ENCODE peak calls at places on chromosomes 1 and 21, in eight cellular contexts. One of them, this sample, is unnamed.

GRCh38 chr1:57411262-57411661 is 12.6 kb downstream of the DAB1 start:
- DNase-seq in A673: peak; percentile 41
- DNase-seq in type B pancreatic cell: no peak
- DNase-seq in AG09309: no peak
- DNase-seq in body of pancreas: no peak
- DNase-seq in BJ: no peak
- DNase-seq in PC-3: peak; percentile 34
- DNase-seq in GM13976: no peak
- DNase-seq in this sample: peak; percentile 40

GRCh38 chr1:67429011-67429527 is 1.1 kb downstream of the SERBP1 start:
- DNase-seq in A673: peak; percentile 47
- DNase-seq in body of pancreas: no peak
- DNase-seq in AG09309: no peak
- DNase-seq in PC-3: peak; percentile 32
- DNase-seq in type B pancreatic cell: no peak
- DNase-seq in GM13976: no peak
- DNase-seq in BJ: no peak
- DNase-seq in this sample: no peak

GRCh38 chr1:112298558-112298957 is 97.5 kb upstream of the CTTNBP2NL start:
- DNase-seq in type B pancreatic cell: no peak
- DNase-seq in body of pancreas: no peak
- DNase-seq in GM13976: peak; percentile 16
- DNase-seq in BJ: no peak
- DNase-seq in A673: peak; percentile 72
- DNase-seq in PC-3: peak; percentile 73
- DNase-seq in AG09309: peak; percentile 21
- DNase-seq in this sample: peak; percentile 80

GRCh38 chr1:8464987-8465386 is 147.1 kb downstream of the SLC45A1 start:
- DNase-seq in BJ: no peak
- DNase-seq in PC-3: no peak
- DNase-seq in body of pancreas: no peak
- DNase-seq in A673: peak; percentile 50
- DNase-seq in AG09309: no peak
- DNase-seq in type B pancreatic cell: no peak
- DNase-seq in GM13976: no peak
- DNase-seq in this sample: no peak

GRCh38 chr1:48676376-48676775 is 100.3 kb downstream of the BEND5 start:
- DNase-seq in body of pancreas: no peak
- DNase-seq in AG09309: no peak
- DNase-seq in A673: no peak
- DNase-seq in type B pancreatic cell: no peak
- DNase-seq in GM13976: no peak
- DNase-seq in BJ: no peak
- DNase-seq in PC-3: peak; percentile 12
- DNase-seq in this sample: peak; percentile 52

GRCh38 chr1:52139817-52140540 is 1.9 kb upstream of the ZFYVE9 start:
- DNase-seq in type B pancreatic cell: no peak
- DNase-seq in body of pancreas: no peak
- DNase-seq in PC-3: peak; percentile 68
- DNase-seq in GM13976: peak; percentile 74
- DNase-seq in A673: peak; percentile 64
- DNase-seq in AG09309: peak; percentile 81
- DNase-seq in BJ: no peak
- DNase-seq in this sample: peak; percentile 96

GRCh38 chr1:39115271-39116110 is 89.0 kb upstream of the MACF1 start:
- DNase-seq in body of pancreas: no peak
- DNase-seq in AG09309: no peak
- DNase-seq in A673: no peak
- DNase-seq in GM13976: no peak
- DNase-seq in type B pancreatic cell: no peak
- DNase-seq in PC-3: no peak
- DNase-seq in BJ: no peak
- DNase-seq in this sample: peak; percentile 72

GRCh38 chr1:21706151-21706835 is 37.1 kb upstream of the RAP1GAP start:
- DNase-seq in GM13976: no peak
- DNase-seq in PC-3: no peak
- DNase-seq in body of pancreas: no peak
- DNase-seq in A673: peak; percentile 76
- DNase-seq in BJ: peak; percentile 4
- DNase-seq in AG09309: peak; percentile 10
- DNase-seq in type B pancreatic cell: no peak
- DNase-seq in this sample: no peak

GRCh38 chr21:41663805-41664788 is 102.8 kb downstream of the RIPK4 start:
- DNase-seq in type B pancreatic cell: no peak
- DNase-seq in A673: no peak
- DNase-seq in GM13976: no peak
- DNase-seq in AG09309: no peak
- DNase-seq in PC-3: peak; percentile 63
- DNase-seq in BJ: no peak
- DNase-seq in body of pancreas: peak; percentile 59
- DNase-seq in this sample: peak; percentile 51

GRCh38 chr1:198135366-198135765 is 21.4 kb upstream of the NEK7 start:
- DNase-seq in GM13976: no peak
- DNase-seq in BJ: no peak
- DNase-seq in body of pancreas: no peak
- DNase-seq in AG09309: no peak
- DNase-seq in PC-3: no peak
- DNase-seq in A673: no peak
- DNase-seq in type B pancreatic cell: no peak
- DNase-seq in this sample: no peak

GRCh38 chr1:39802496-39803260 is 14.0 kb upstream of the BMP8B start:
- DNase-seq in BJ: no peak
- DNase-seq in A673: no peak
- DNase-seq in type B pancreatic cell: no peak
- DNase-seq in PC-3: no peak
- DNase-seq in body of pancreas: no peak
- DNase-seq in GM13976: no peak
- DNase-seq in AG09309: no peak
- DNase-seq in this sample: peak; percentile 22

GRCh38 chr1:69648486-69648885 is 80.8 kb downstream of the LRRC7 start:
- DNase-seq in GM13976: no peak
- DNase-seq in A673: peak; percentile 22
- DNase-seq in body of pancreas: no peak
- DNase-seq in BJ: no peak
- DNase-seq in PC-3: no peak
- DNase-seq in type B pancreatic cell: no peak
- DNase-seq in AG09309: no peak
- DNase-seq in this sample: peak; percentile 85

GRCh38 chr1:143720087-143721023 is 251.4 kb downstream of the FAM72C start:
- DNase-seq in BJ: no peak
- DNase-seq in PC-3: no peak
- DNase-seq in body of pancreas: peak; percentile 48
- DNase-seq in A673: peak; percentile 59
- DNase-seq in AG09309: no peak
- DNase-seq in type B pancreatic cell: no peak
- DNase-seq in GM13976: no peak
- DNase-seq in this sample: peak; percentile 48

GRCh38 chr1:230399321-230400006 is 26.7 kb downstream of the PGBD5 start:
- DNase-seq in AG09309: no peak
- DNase-seq in A673: no peak
- DNase-seq in type B pancreatic cell: no peak
- DNase-seq in PC-3: no peak
- DNase-seq in body of pancreas: no peak
- DNase-seq in BJ: no peak
- DNase-seq in GM13976: no peak
- DNase-seq in this sample: no peak

GRCh38 chr1:6459850-6460265 is 6.1 kb downstream of the TNFRSF25 start:
- DNase-seq in A673: no peak
- DNase-seq in GM13976: no peak
- DNase-seq in AG09309: no peak
- DNase-seq in BJ: no peak
- DNase-seq in PC-3: no peak
- DNase-seq in body of pancreas: no peak
- DNase-seq in type B pancreatic cell: no peak
- DNase-seq in this sample: no peak

GRCh38 chr21:38413958-38414506 is 84.2 kb downstream of the ERG start:
- DNase-seq in AG09309: no peak
- DNase-seq in PC-3: no peak
- DNase-seq in BJ: no peak
- DNase-seq in A673: no peak
- DNase-seq in GM13976: no peak
- DNase-seq in body of pancreas: no peak
- DNase-seq in type B pancreatic cell: no peak
- DNase-seq in this sample: no peak

GRCh38 chr1:17436380-17437174 is 2.9 kb downstream of the RCC2 start:
- DNase-seq in BJ: no peak
- DNase-seq in GM13976: no peak
- DNase-seq in A673: no peak
- DNase-seq in body of pancreas: no peak
- DNase-seq in AG09309: no peak
- DNase-seq in PC-3: no peak
- DNase-seq in type B pancreatic cell: no peak
- DNase-seq in this sample: no peak

GRCh38 chr21:39340687-39341086 is 8.2 kb downstream of the HMGN1 start:
- DNase-seq in A673: no peak
- DNase-seq in body of pancreas: no peak
- DNase-seq in PC-3: no peak
- DNase-seq in type B pancreatic cell: no peak
- DNase-seq in AG09309: no peak
- DNase-seq in GM13976: no peak
- DNase-seq in BJ: no peak
- DNase-seq in this sample: no peak

GRCh38 chr1:63073530-63074306 is 248.6 kb upstream of the FOXD3 start:
- DNase-seq in AG09309: no peak
- DNase-seq in GM13976: peak; percentile 35
- DNase-seq in A673: peak; percentile 31
- DNase-seq in BJ: no peak
- DNase-seq in type B pancreatic cell: no peak
- DNase-seq in body of pancreas: peak; percentile 17
- DNase-seq in PC-3: no peak
- DNase-seq in this sample: peak; percentile 14

GRCh38 chr1:118113261-118113660 is 71.8 kb downstream of the SPAG17 start:
- DNase-seq in GM13976: no peak
- DNase-seq in AG09309: no peak
- DNase-seq in PC-3: peak; percentile 73
- DNase-seq in body of pancreas: no peak
- DNase-seq in BJ: no peak
- DNase-seq in A673: no peak
- DNase-seq in type B pancreatic cell: no peak
- DNase-seq in this sample: peak; percentile 79

GRCh38 chr1:224644553-224645154 is 28.5 kb downstream of the CNIH3 start:
- DNase-seq in AG09309: no peak
- DNase-seq in A673: peak; percentile 70
- DNase-seq in body of pancreas: peak; percentile 56
- DNase-seq in GM13976: peak; percentile 77
- DNase-seq in type B pancreatic cell: no peak
- DNase-seq in BJ: no peak
- DNase-seq in PC-3: peak; percentile 81
- DNase-seq in this sample: peak; percentile 67

GRCh38 chr1:82114887-82115286 is 314.2 kb downstream of the ADGRL2 start:
- DNase-seq in A673: no peak
- DNase-seq in GM13976: no peak
- DNase-seq in body of pancreas: no peak
- DNase-seq in BJ: no peak
- DNase-seq in PC-3: no peak
- DNase-seq in type B pancreatic cell: no peak
- DNase-seq in AG09309: no peak
- DNase-seq in this sample: no peak

GRCh38 chr1:186976700-186977099 is 148.0 kb downstream of the PLA2G4A start:
- DNase-seq in BJ: no peak
- DNase-seq in GM13976: no peak
- DNase-seq in A673: peak; percentile 45
- DNase-seq in PC-3: no peak
- DNase-seq in AG09309: no peak
- DNase-seq in type B pancreatic cell: no peak
- DNase-seq in body of pancreas: no peak
- DNase-seq in this sample: no peak

GRCh38 chr1:50080904-50081586 is 27.7 kb upstream of the ELAVL4 start:
- DNase-seq in type B pancreatic cell: no peak
- DNase-seq in GM13976: no peak
- DNase-seq in body of pancreas: no peak
- DNase-seq in AG09309: no peak
- DNase-seq in BJ: no peak
- DNase-seq in A673: peak; percentile 45
- DNase-seq in PC-3: peak; percentile 64
- DNase-seq in this sample: peak; percentile 24
- TF ChIP-seq CTCF in type B pancreatic cell: no peak
- TF ChIP-seq CTCF in GM13976: no peak
- TF ChIP-seq CTCF in body of pancreas: peak; percentile 47
- TF ChIP-seq CTCF in AG09309: no peak
- TF ChIP-seq CTCF in BJ: no peak
- TF ChIP-seq CTCF in A673: peak; percentile 65
- TF ChIP-seq CTCF in PC-3: peak; percentile 79
- TF ChIP-seq CTCF in this sample: peak; percentile 40

GRCh38 chr1:115463347-115463746 is 125.3 kb upstream of the NGF start:
- DNase-seq in GM13976: no peak
- DNase-seq in A673: no peak
- DNase-seq in body of pancreas: no peak
- DNase-seq in type B pancreatic cell: no peak
- DNase-seq in PC-3: peak; percentile 63
- DNase-seq in AG09309: no peak
- DNase-seq in BJ: no peak
- DNase-seq in this sample: peak; percentile 42

GRCh38 chr1:115462677-115463076 is 124.6 kb upstream of the NGF start:
- DNase-seq in body of pancreas: no peak
- DNase-seq in A673: no peak
- DNase-seq in AG09309: no peak
- DNase-seq in type B pancreatic cell: no peak
- DNase-seq in PC-3: no peak
- DNase-seq in BJ: no peak
- DNase-seq in GM13976: no peak
- DNase-seq in this sample: no peak

GRCh38 chr1:115459161-115459560 is 121.1 kb upstream of the NGF start:
- DNase-seq in GM13976: no peak
- DNase-seq in A673: no peak
- DNase-seq in BJ: no peak
- DNase-seq in AG09309: no peak
- DNase-seq in type B pancreatic cell: no peak
- DNase-seq in PC-3: no peak
- DNase-seq in body of pancreas: no peak
- DNase-seq in this sample: no peak

GRCh38 chr1:115458426-115459114 is 120.5 kb upstream of the NGF start:
- DNase-seq in type B pancreatic cell: no peak
- DNase-seq in GM13976: no peak
- DNase-seq in PC-3: peak; percentile 84
- DNase-seq in BJ: no peak
- DNase-seq in A673: no peak
- DNase-seq in AG09309: no peak
- DNase-seq in body of pancreas: no peak
- DNase-seq in this sample: no peak

GRCh38 chr1:115461526-115461925 is 123.5 kb upstream of the NGF start:
- DNase-seq in BJ: no peak
- DNase-seq in PC-3: no peak
- DNase-seq in type B pancreatic cell: no peak
- DNase-seq in AG09309: no peak
- DNase-seq in A673: no peak
- DNase-seq in GM13976: no peak
- DNase-seq in body of pancreas: no peak
- DNase-seq in this sample: peak; percentile 52
- TF ChIP-seq CTCF in BJ: no peak
- TF ChIP-seq CTCF in PC-3: peak; percentile 34
- TF ChIP-seq CTCF in type B pancreatic cell: no peak
- TF ChIP-seq CTCF in AG09309: no peak
- TF ChIP-seq CTCF in A673: no peak
- TF ChIP-seq CTCF in GM13976: no peak
- TF ChIP-seq CTCF in body of pancreas: no peak
- TF ChIP-seq CTCF in this sample: peak; percentile 28

GRCh38 chr1:50333595-50333974 is 89.7 kb downstream of the DMRTA2 start:
- DNase-seq in PC-3: peak; percentile 30
- DNase-seq in body of pancreas: peak; percentile 52
- DNase-seq in type B pancreatic cell: no peak
- DNase-seq in GM13976: peak; percentile 89
- DNase-seq in BJ: no peak
- DNase-seq in A673: peak; percentile 75
- DNase-seq in AG09309: no peak
- DNase-seq in this sample: peak; percentile 55
- TF ChIP-seq CTCF in PC-3: peak; percentile 21
- TF ChIP-seq CTCF in body of pancreas: peak; percentile 61
- TF ChIP-seq CTCF in type B pancreatic cell: peak; percentile 72
- TF ChIP-seq CTCF in GM13976: peak; percentile 88
- TF ChIP-seq CTCF in BJ: peak; percentile 49
- TF ChIP-seq CTCF in A673: peak; percentile 62
- TF ChIP-seq CTCF in AG09309: peak; percentile 46
- TF ChIP-seq CTCF in this sample: peak; percentile 40

GRCh38 chr1:32074841-32075240 is 2.1 kb downstream of the TMEM39B start:
- DNase-seq in type B pancreatic cell: no peak
- DNase-seq in body of pancreas: no peak
- DNase-seq in A673: no peak
- DNase-seq in BJ: no peak
- DNase-seq in GM13976: no peak
- DNase-seq in AG09309: no peak
- DNase-seq in PC-3: no peak
- DNase-seq in this sample: no peak
- TF ChIP-seq CTCF in type B pancreatic cell: no peak
- TF ChIP-seq CTCF in body of pancreas: no peak
- TF ChIP-seq CTCF in A673: no peak
- TF ChIP-seq CTCF in BJ: no peak
- TF ChIP-seq CTCF in GM13976: no peak
- TF ChIP-seq CTCF in AG09309: no peak
- TF ChIP-seq CTCF in PC-3: no peak
- TF ChIP-seq CTCF in this sample: no peak